ENCODE peak calls at places on chromosomes 13 and 19, in six cellular contexts. One of them, this sample, is unnamed.

GRCh38 chr13:81738364-81738763 is 1397.4 kb upstream of the SPRY2 start:
- DNase-seq in fibroblast of mammary gland: no peak
- DNase-seq in prostate gland: no peak
- DNase-seq in GM20000: no peak
- DNase-seq in AG09309: no peak
- DNase-seq in hepatocyte: peak
- DNase-seq in this sample: no peak

GRCh38 chr13:111114362-111115050 is 604 bp upstream of the ARHGEF7 start:
- DNase-seq in fibroblast of mammary gland: peak
- DNase-seq in prostate gland: peak
- DNase-seq in GM20000: peak
- DNase-seq in AG09309: no peak
- DNase-seq in hepatocyte: peak
- DNase-seq in this sample: no peak

GRCh38 chr13:111516712-111517640 is 196.5 kb downstream of the TEX29 start:
- DNase-seq in fibroblast of mammary gland: no peak
- DNase-seq in prostate gland: no peak
- DNase-seq in GM20000: no peak
- DNase-seq in AG09309: no peak
- DNase-seq in hepatocyte: no peak
- DNase-seq in this sample: peak

GRCh38 chr13:46051958-46052313 is 610 bp downstream of the ZC3H13 start:
- DNase-seq in fibroblast of mammary gland: peak
- DNase-seq in prostate gland: no peak
- DNase-seq in GM20000: no peak
- DNase-seq in AG09309: no peak
- DNase-seq in hepatocyte: no peak
- DNase-seq in this sample: no peak

GRCh38 chr13:20708216-20708615 is 4.7 kb downstream of the IL17D start:
- DNase-seq in fibroblast of mammary gland: no peak
- DNase-seq in prostate gland: no peak
- DNase-seq in GM20000: no peak
- DNase-seq in AG09309: no peak
- DNase-seq in hepatocyte: no peak
- DNase-seq in this sample: no peak

GRCh38 chr19:14517840-14518505 is at the start of gene DNAJB1:
- DNase-seq in fibroblast of mammary gland: peak
- DNase-seq in prostate gland: peak
- DNase-seq in GM20000: peak
- DNase-seq in AG09309: no peak
- DNase-seq in hepatocyte: peak
- DNase-seq in this sample: peak

GRCh38 chr13:66154981-66155380 is 1075.2 kb downstream of the PCDH9 start:
- DNase-seq in fibroblast of mammary gland: peak
- DNase-seq in prostate gland: no peak
- DNase-seq in GM20000: no peak
- DNase-seq in AG09309: peak
- DNase-seq in hepatocyte: no peak
- DNase-seq in this sample: no peak

GRCh38 chr13:21997726-21998125 is 326.9 kb downstream of the FGF9 start:
- DNase-seq in fibroblast of mammary gland: no peak
- DNase-seq in prostate gland: no peak
- DNase-seq in GM20000: no peak
- DNase-seq in AG09309: no peak
- DNase-seq in hepatocyte: no peak
- DNase-seq in this sample: no peak

GRCh38 chr13:62375653-62376052 is 960.0 kb upstream of the PCDH20 start:
- DNase-seq in fibroblast of mammary gland: no peak
- DNase-seq in prostate gland: no peak
- DNase-seq in GM20000: no peak
- DNase-seq in AG09309: no peak
- DNase-seq in hepatocyte: no peak
- DNase-seq in this sample: no peak

GRCh38 chr19:42560731-42561130 is 32.5 kb upstream of the CEACAM1 start:
- DNase-seq in fibroblast of mammary gland: no peak
- DNase-seq in prostate gland: no peak
- DNase-seq in GM20000: no peak
- DNase-seq in AG09309: no peak
- DNase-seq in hepatocyte: no peak
- DNase-seq in this sample: no peak

GRCh38 chr19:48249502-48250014 is 6.2 kb downstream of the CARD8 start:
- DNase-seq in fibroblast of mammary gland: no peak
- DNase-seq in prostate gland: no peak
- DNase-seq in GM20000: peak
- DNase-seq in AG09309: no peak
- DNase-seq in hepatocyte: no peak
- DNase-seq in this sample: no peak

GRCh38 chr19:33279430-33280350 is 22.6 kb downstream of the CEBPA start:
- DNase-seq in fibroblast of mammary gland: no peak
- DNase-seq in prostate gland: no peak
- DNase-seq in GM20000: no peak
- DNase-seq in AG09309: no peak
- DNase-seq in hepatocyte: peak
- DNase-seq in this sample: no peak
- TF ChIP-seq CTCF in fibroblast of mammary gland: no peak
- TF ChIP-seq CTCF in prostate gland: no peak
- TF ChIP-seq CTCF in GM20000: no peak
- TF ChIP-seq CTCF in AG09309: no peak
- TF ChIP-seq CTCF in hepatocyte: no peak
- TF ChIP-seq CTCF in this sample: no peak

GRCh38 chr13:110107568-110108347 is 199.2 kb downstream of the COL4A1 start:
- DNase-seq in fibroblast of mammary gland: no peak
- DNase-seq in prostate gland: no peak
- DNase-seq in GM20000: no peak
- DNase-seq in AG09309: no peak
- DNase-seq in hepatocyte: no peak
- DNase-seq in this sample: no peak
- TF ChIP-seq CTCF in fibroblast of mammary gland: peak
- TF ChIP-seq CTCF in prostate gland: no peak
- TF ChIP-seq CTCF in GM20000: no peak
- TF ChIP-seq CTCF in AG09309: no peak
- TF ChIP-seq CTCF in hepatocyte: no peak
- TF ChIP-seq CTCF in this sample: no peak

DNA sequence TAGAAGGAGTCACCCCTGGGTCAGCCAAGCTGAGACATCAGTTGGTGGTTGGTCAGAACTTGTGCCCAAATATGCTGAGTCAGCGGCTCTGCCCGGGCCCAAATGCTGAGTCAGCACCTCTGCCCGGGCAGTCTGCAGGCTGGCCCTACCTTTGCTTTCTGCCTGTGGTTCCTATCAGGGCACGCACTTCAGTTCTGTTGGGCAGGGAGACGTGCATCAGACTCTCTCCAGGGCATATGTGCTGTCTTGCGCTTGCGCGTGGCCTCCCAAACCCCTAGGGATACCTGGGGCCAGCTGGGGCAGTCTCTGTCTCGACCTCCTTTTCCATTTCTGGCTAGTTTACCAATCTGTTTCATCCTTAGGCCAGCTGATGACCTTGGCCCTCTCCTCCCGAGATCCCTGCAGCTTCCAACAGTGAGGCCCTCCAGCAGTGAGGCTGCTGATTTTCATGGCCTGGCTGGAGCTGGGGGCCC is 24.4 kb upstream of the LDLR start:
- DNase-seq in fibroblast of mammary gland: peak
- DNase-seq in prostate gland: no peak
- DNase-seq in GM20000: no peak
- DNase-seq in AG09309: no peak
- DNase-seq in hepatocyte: no peak
- DNase-seq in this sample: no peak
- TF ChIP-seq CTCF in fibroblast of mammary gland: no peak
- TF ChIP-seq CTCF in prostate gland: no peak
- TF ChIP-seq CTCF in GM20000: no peak
- TF ChIP-seq CTCF in AG09309: no peak
- TF ChIP-seq CTCF in hepatocyte: no peak
- TF ChIP-seq CTCF in this sample: no peak

GRCh38 chr13:98103531-98103930 is 39.4 kb upstream of the FARP1 start:
- DNase-seq in fibroblast of mammary gland: no peak
- DNase-seq in prostate gland: no peak
- DNase-seq in GM20000: no peak
- DNase-seq in AG09309: no peak
- DNase-seq in hepatocyte: no peak
- DNase-seq in this sample: no peak

GRCh38 chr13:98105929-98106336 is 37.0 kb upstream of the FARP1 start:
- DNase-seq in fibroblast of mammary gland: no peak
- DNase-seq in prostate gland: peak
- DNase-seq in GM20000: no peak
- DNase-seq in AG09309: no peak
- DNase-seq in hepatocyte: peak
- DNase-seq in this sample: no peak

GRCh38 chr13:98099627-98100026 is 43.3 kb upstream of the FARP1 start:
- DNase-seq in fibroblast of mammary gland: no peak
- DNase-seq in prostate gland: no peak
- DNase-seq in GM20000: no peak
- DNase-seq in AG09309: no peak
- DNase-seq in hepatocyte: no peak
- DNase-seq in this sample: no peak

GRCh38 chr13:98108330-98108729 is 34.6 kb upstream of the FARP1 start:
- DNase-seq in fibroblast of mammary gland: no peak
- DNase-seq in prostate gland: no peak
- DNase-seq in GM20000: no peak
- DNase-seq in AG09309: no peak
- DNase-seq in hepatocyte: no peak
- DNase-seq in this sample: no peak

GRCh38 chr13:98103942-98104880 is 38.7 kb upstream of the FARP1 start:
- DNase-seq in fibroblast of mammary gland: peak
- DNase-seq in prostate gland: no peak
- DNase-seq in GM20000: no peak
- DNase-seq in AG09309: no peak
- DNase-seq in hepatocyte: no peak
- DNase-seq in this sample: no peak
- TF ChIP-seq CTCF in fibroblast of mammary gland: peak
- TF ChIP-seq CTCF in prostate gland: no peak
- TF ChIP-seq CTCF in GM20000: no peak
- TF ChIP-seq CTCF in AG09309: peak
- TF ChIP-seq CTCF in hepatocyte: peak
- TF ChIP-seq CTCF in this sample: peak

GRCh38 chr19:29606420-29606747 is 301 bp downstream of the POP4 start:
- DNase-seq in fibroblast of mammary gland: no peak
- DNase-seq in prostate gland: no peak
- DNase-seq in GM20000: no peak
- DNase-seq in AG09309: no peak
- DNase-seq in hepatocyte: no peak
- DNase-seq in this sample: no peak

GRCh38 chr19:29610213-29610573 is 4.1 kb downstream of the POP4 start:
- DNase-seq in fibroblast of mammary gland: no peak
- DNase-seq in prostate gland: no peak
- DNase-seq in GM20000: no peak
- DNase-seq in AG09309: no peak
- DNase-seq in hepatocyte: no peak
- DNase-seq in this sample: no peak

GRCh38 chr19:29603308-29603707 is 2.8 kb upstream of the POP4 start:
- DNase-seq in fibroblast of mammary gland: no peak
- DNase-seq in prostate gland: no peak
- DNase-seq in GM20000: no peak
- DNase-seq in AG09309: no peak
- DNase-seq in hepatocyte: no peak
- DNase-seq in this sample: no peak

GRCh38 chr19:29609636-29610035 is 3.6 kb downstream of the POP4 start:
- DNase-seq in fibroblast of mammary gland: no peak
- DNase-seq in prostate gland: no peak
- DNase-seq in GM20000: no peak
- DNase-seq in AG09309: no peak
- DNase-seq in hepatocyte: no peak
- DNase-seq in this sample: no peak

GRCh38 chr19:29605653-29606419 is at the start of gene POP4:
- DNase-seq in fibroblast of mammary gland: peak
- DNase-seq in prostate gland: peak
- DNase-seq in GM20000: peak
- DNase-seq in AG09309: peak
- DNase-seq in hepatocyte: peak
- DNase-seq in this sample: peak
- TF ChIP-seq CTCF in fibroblast of mammary gland: no peak
- TF ChIP-seq CTCF in prostate gland: peak
- TF ChIP-seq CTCF in GM20000: no peak
- TF ChIP-seq CTCF in AG09309: no peak
- TF ChIP-seq CTCF in hepatocyte: no peak
- TF ChIP-seq CTCF in this sample: no peak

GRCh38 chr13:23512762-23513395 is 57.3 kb upstream of the TNFRSF19 start:
- DNase-seq in fibroblast of mammary gland: no peak
- DNase-seq in prostate gland: no peak
- DNase-seq in GM20000: no peak
- DNase-seq in AG09309: no peak
- DNase-seq in hepatocyte: no peak
- DNase-seq in this sample: no peak

GRCh38 chr13:23506821-23507210 is 63.4 kb upstream of the TNFRSF19 start:
- DNase-seq in fibroblast of mammary gland: peak
- DNase-seq in prostate gland: no peak
- DNase-seq in GM20000: no peak
- DNase-seq in AG09309: no peak
- DNase-seq in hepatocyte: peak
- DNase-seq in this sample: no peak

GRCh38 chr13:23510544-23510916 is 59.7 kb upstream of the TNFRSF19 start:
- DNase-seq in fibroblast of mammary gland: peak
- DNase-seq in prostate gland: no peak
- DNase-seq in GM20000: no peak
- DNase-seq in AG09309: peak
- DNase-seq in hepatocyte: no peak
- DNase-seq in this sample: no peak

GRCh38 chr13:23510979-23511735 is 59.1 kb upstream of the TNFRSF19 start:
- DNase-seq in fibroblast of mammary gland: peak
- DNase-seq in prostate gland: no peak
- DNase-seq in GM20000: peak
- DNase-seq in AG09309: no peak
- DNase-seq in hepatocyte: peak
- DNase-seq in this sample: no peak

DNA sequence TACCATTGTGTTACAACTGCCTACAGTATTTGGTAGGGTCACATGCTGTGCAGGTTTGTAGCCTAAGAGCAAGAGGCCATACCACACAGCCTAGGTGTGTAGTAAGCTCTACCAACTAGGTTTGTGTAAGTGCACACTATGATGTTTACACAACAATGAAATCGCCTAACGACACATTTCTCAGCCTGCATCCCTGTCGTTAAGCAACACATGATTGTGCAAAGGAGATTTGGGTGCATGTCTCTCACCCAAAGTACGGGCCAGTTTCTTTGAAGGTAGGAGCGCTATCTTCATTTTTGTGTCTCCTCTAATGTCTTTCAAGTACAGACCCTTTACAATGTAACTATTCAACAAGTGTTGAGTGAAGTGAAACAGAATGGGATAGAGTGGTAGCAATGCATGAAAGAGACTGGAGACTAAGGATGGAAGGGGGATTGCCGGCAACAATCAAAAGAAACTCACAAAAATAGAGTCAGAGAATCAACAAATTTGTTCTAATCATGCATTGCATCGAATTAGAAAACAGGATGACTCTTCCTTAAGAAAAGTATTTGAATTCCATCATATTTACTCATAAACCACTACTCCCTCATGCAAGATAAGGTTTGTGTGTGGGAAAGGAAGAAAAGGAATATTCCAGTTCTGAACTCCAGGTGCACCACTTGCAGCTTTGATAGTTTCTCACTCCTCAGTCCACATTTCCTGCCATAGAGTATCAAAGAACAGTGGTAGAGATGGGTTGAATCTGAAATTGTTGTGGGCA is 60.2 kb upstream of the TNFRSF19 start:
- DNase-seq in fibroblast of mammary gland: peak
- DNase-seq in prostate gland: no peak
- DNase-seq in GM20000: no peak
- DNase-seq in AG09309: peak
- DNase-seq in hepatocyte: no peak
- DNase-seq in this sample: no peak
- TF ChIP-seq CTCF in fibroblast of mammary gland: no peak
- TF ChIP-seq CTCF in prostate gland: no peak
- TF ChIP-seq CTCF in GM20000: no peak
- TF ChIP-seq CTCF in AG09309: peak
- TF ChIP-seq CTCF in hepatocyte: no peak
- TF ChIP-seq CTCF in this sample: no peak

GRCh38 chr13:87535911-87536310 is 135.3 kb upstream of the SLITRK5 start:
- DNase-seq in fibroblast of mammary gland: no peak
- DNase-seq in prostate gland: no peak
- DNase-seq in GM20000: no peak
- DNase-seq in AG09309: no peak
- DNase-seq in hepatocyte: no peak
- DNase-seq in this sample: no peak
- TF ChIP-seq CTCF in fibroblast of mammary gland: no peak
- TF ChIP-seq CTCF in prostate gland: no peak
- TF ChIP-seq CTCF in GM20000: no peak
- TF ChIP-seq CTCF in AG09309: no peak
- TF ChIP-seq CTCF in hepatocyte: no peak
- TF ChIP-seq CTCF in this sample: no peak